ENCODE peak calls at places on chromosome 16, in five cellular contexts. E, A, W, G and R are unnamed samples.

GRCh38 chr16:85286970-85287814 is 174.9 kb upstream of the CIBAR2 start:
- DNase-seq in W (no peak), E (peak; percentile 49), G (peak; percentile 83), A (no peak), R (no peak)

GRCh38 chr16:3171181-3171854 is 16.7 kb upstream of the OR1F1 start:
- DNase-seq in E (no peak), W (peak; percentile 36), A (no peak), G (no peak), R (peak; percentile 91)

GRCh38 chr16:85535352-85536072 is 77.6 kb upstream of the GSE1 start:
- DNase-seq in G (peak; percentile 83), A (no peak), E (no peak), W (no peak), R (peak; percentile 49)

GRCh38 chr16:64012166-64012565 is 1109.7 kb downstream of the CDH11 start:
- DNase-seq in A (peak; percentile 0), E (no peak), G (no peak), W (no peak), R (no peak)

GRCh38 chr16:28063047-28063521 is 430 bp downstream of the GSG1L start:
- DNase-seq in A (peak; percentile 15), E (peak; percentile 64), G (no peak), W (no peak), R (peak; percentile 84)

GRCh38 chr16:1492923-1493745 is at the start of gene TELO2:
- DNase-seq in G (peak; percentile 79), W (peak; percentile 84), E (peak; percentile 92), A (peak; percentile 74), R (peak; percentile 100)

GRCh38 chr16:24925163-24925562 is 79.4 kb downstream of the SLC5A11 start:
- DNase-seq in W (no peak), G (no peak), A (no peak), E (no peak), R (no peak)

GRCh38 chr16:68447721-68448359 is 468 bp downstream of the SMPD3 start:
- DNase-seq in E (no peak), A (no peak), G (no peak), W (no peak), R (peak; percentile 72)

GRCh38 chr16:580141-580945 is 9.5 kb upstream of the RAB40C start:
- DNase-seq in W (no peak), E (no peak), G (no peak), A (no peak), R (no peak)

GRCh38 chr16:1005286-1005685 is 23.7 kb downstream of the SOX8 start:
- DNase-seq in W (no peak), G (no peak), A (no peak), E (no peak), R (no peak)

GRCh38 chr16:14611660-14612059 is 18.4 kb downstream of the PARN start:
- DNase-seq in W (no peak), E (no peak), G (no peak), A (no peak), R (no peak)

GRCh38 chr16:11328172-11329079 is 16.8 kb upstream of the RMI2 start:
- DNase-seq in E (no peak), A (peak; percentile 96), G (no peak), W (peak; percentile 14), R (peak; percentile 87)

GRCh38 chr16:74448990-74449389 is 27.7 kb upstream of the CLEC18B start:
- DNase-seq in E (no peak), A (peak; percentile 81), W (no peak), G (no peak), R (no peak)

GRCh38 chr16:74743668-74744299 is 30.8 kb downstream of the FA2H start:
- DNase-seq in G (no peak), E (no peak), A (peak; percentile 65), W (no peak), R (peak; percentile 58)

GRCh38 chr16:47721016-47721673 is 260.0 kb downstream of the PHKB start:
- DNase-seq in W (no peak), E (no peak), G (no peak), A (no peak), R (no peak)

GRCh38 chr16:1495281-1496262 is 2.4 kb downstream of the TELO2 start:
- DNase-seq in W (no peak), A (no peak), E (no peak), G (no peak), R (no peak)

GRCh38 chr16:53726625-53727024 is 22.7 kb downstream of the FTO start:
- DNase-seq in W (no peak), E (peak; percentile 40), A (peak; percentile 45), G (no peak), R (no peak)

GRCh38 chr16:67150833-67151396 is at the start of gene B3GNT9:
- DNase-seq in G (peak; percentile 69), A (peak; percentile 81), W (no peak), E (peak; percentile 67), R (peak; percentile 94)